ENCODE peak calls at places on chromosomes 5 and 9, in seven cellular contexts. A is astrocyte, W is cardiac fibroblast, T is colonic mucosa, O is HFFc6, I is A549, Y is lower lobe of right lung. N is an unnamed sample.

GRCh38 chr5:177176175-177176704 is 42.7 kb downstream of the NSD1 start:
- DNase-seq in Y (no peak), I (no peak), A (no peak), T (no peak), W (no peak), O (no peak), N (no peak)

GRCh38 chr5:57986746-57987145 is 473.1 kb downstream of the PLK2 start:
- DNase-seq in Y (no peak), I (no peak), W (peak; percentile 39), A (peak; percentile 65), O (peak; percentile 54), T (no peak), N (no peak)

GRCh38 chr5:168734657-168735344 is 155.6 kb upstream of the PANK3 start:
- DNase-seq in T (no peak), Y (no peak), I (no peak), A (peak; percentile 10), W (peak; percentile 62), O (no peak), N (no peak)

GRCh38 chr5:68447530-68447929 is 232.0 kb downstream of the PIK3R1 start:
- DNase-seq in A (no peak), W (no peak), O (no peak), Y (no peak), I (no peak), T (no peak), N (no peak)

GRCh38 chr9:93307468-93308157 is 123.7 kb downstream of the WNK2 start:
- DNase-seq in Y (no peak), T (peak; percentile 7), W (no peak), I (no peak), O (no peak), A (no peak), N (no peak)

GRCh38 chr9:112547712-112548440 is 61.2 kb downstream of the KIAA1958 start:
- DNase-seq in W (no peak), I (no peak), T (no peak), O (no peak), Y (no peak), A (no peak), N (no peak)

GRCh38 chr5:21184566-21184965 is 1196.6 kb upstream of the CDH18 start:
- DNase-seq in A (no peak), W (no peak), O (no peak), T (no peak), I (no peak), Y (no peak), N (no peak)

GRCh38 chr9:6715755-6716643 is 41.8 kb upstream of the KDM4C start:
- DNase-seq in A (peak; percentile 2), T (peak; percentile 82), I (peak; percentile 70), O (no peak), W (peak; percentile 33), Y (peak; percentile 89), N (peak; percentile 78)

GRCh38 chr5:133289686-133290367 is 238.0 kb downstream of the HSPA4 start:
- DNase-seq in Y (no peak), O (no peak), I (no peak), A (no peak), W (no peak), T (no peak), N (no peak)

GRCh38 chr9:93123561-93124283 is 10.3 kb downstream of the NINJ1 start:
- DNase-seq in A (no peak), W (no peak), T (no peak), O (no peak), Y (peak; percentile 37), I (no peak), N (peak; percentile 38)

GRCh38 chr5:165460911-165461310 is 1955.5 kb downstream of the MAT2B start:
- DNase-seq in O (no peak), T (no peak), I (no peak), Y (no peak), A (peak; percentile 9), W (no peak), N (no peak)

GRCh38 chr5:66633754-66634153 is 37.6 kb downstream of the MAST4 start:
- DNase-seq in I (no peak), W (no peak), O (no peak), A (no peak), T (no peak), Y (no peak), N (no peak)

GRCh38 chr9:134502261-134503211 is 139.1 kb upstream of the COL5A1 start:
- DNase-seq in W (peak; percentile 99), A (peak; percentile 98), O (peak; percentile 97), Y (no peak), T (peak; percentile 45), I (peak; percentile 98), N (no peak)

GRCh38 chr5:37174928-37175327 is 74.2 kb downstream of the CPLANE1 start:
- DNase-seq in I (no peak), Y (no peak), W (no peak), O (no peak), T (no peak), A (no peak), N (no peak)

GRCh38 chr5:181052928-181053759 is 13.1 kb downstream of the BTNL9 start:
- DNase-seq in W (no peak), I (peak; percentile 38), A (no peak), Y (no peak), T (no peak), O (no peak), N (no peak)

GRCh38 chr5:96870094-96871021 is 5.9 kb upstream of the ERAP2 start:
- DNase-seq in T (no peak), A (peak; percentile 25), I (no peak), O (no peak), Y (no peak), W (no peak), N (no peak)

GRCh38 chr5:157506981-157507780 is 47.2 kb downstream of the NIPAL4 start:
- DNase-seq in A (no peak), I (no peak), W (peak; percentile 76), Y (no peak), T (peak; percentile 66), O (no peak), N (no peak)

GRCh38 chr5:181035991-181036815 is 3.9 kb upstream of the BTNL9 start:
- DNase-seq in O (no peak), I (no peak), W (no peak), T (no peak), A (no peak), Y (no peak), N (no peak)

GRCh38 chr9:106890621-106891020 is 27.7 kb downstream of the ZNF462 start:
- DNase-seq in W (peak; percentile 43), A (no peak), I (no peak), O (no peak), Y (no peak), T (no peak), N (no peak)

GRCh38 chr5:35656721-35657120 is 39.1 kb downstream of the SPEF2 start:
- DNase-seq in W (no peak), O (peak; percentile 51), T (no peak), Y (no peak), I (no peak), A (peak; percentile 51), N (no peak)

GRCh38 chr5:45062044-45062443 is 253.3 kb downstream of the MRPS30 start:
- DNase-seq in A (no peak), I (no peak), T (no peak), O (no peak), Y (no peak), W (no peak), N (no peak)

GRCh38 chr5:181129601-181130000 is 1.4 kb downstream of the OR2V1 start:
- DNase-seq in W (no peak), A (no peak), O (no peak), T (no peak), I (no peak), Y (no peak), N (no peak)

GRCh38 chr5:72529383-72529782 is 22.2 kb upstream of the ZNF366 start:
- DNase-seq in Y (no peak), A (no peak), W (no peak), I (no peak), T (no peak), O (no peak), N (no peak)
- TF ChIP-seq CTCF in Y (no peak), A (no peak), W (no peak), I (no peak), T (no peak), O (no peak), N (no peak)

DNA sequence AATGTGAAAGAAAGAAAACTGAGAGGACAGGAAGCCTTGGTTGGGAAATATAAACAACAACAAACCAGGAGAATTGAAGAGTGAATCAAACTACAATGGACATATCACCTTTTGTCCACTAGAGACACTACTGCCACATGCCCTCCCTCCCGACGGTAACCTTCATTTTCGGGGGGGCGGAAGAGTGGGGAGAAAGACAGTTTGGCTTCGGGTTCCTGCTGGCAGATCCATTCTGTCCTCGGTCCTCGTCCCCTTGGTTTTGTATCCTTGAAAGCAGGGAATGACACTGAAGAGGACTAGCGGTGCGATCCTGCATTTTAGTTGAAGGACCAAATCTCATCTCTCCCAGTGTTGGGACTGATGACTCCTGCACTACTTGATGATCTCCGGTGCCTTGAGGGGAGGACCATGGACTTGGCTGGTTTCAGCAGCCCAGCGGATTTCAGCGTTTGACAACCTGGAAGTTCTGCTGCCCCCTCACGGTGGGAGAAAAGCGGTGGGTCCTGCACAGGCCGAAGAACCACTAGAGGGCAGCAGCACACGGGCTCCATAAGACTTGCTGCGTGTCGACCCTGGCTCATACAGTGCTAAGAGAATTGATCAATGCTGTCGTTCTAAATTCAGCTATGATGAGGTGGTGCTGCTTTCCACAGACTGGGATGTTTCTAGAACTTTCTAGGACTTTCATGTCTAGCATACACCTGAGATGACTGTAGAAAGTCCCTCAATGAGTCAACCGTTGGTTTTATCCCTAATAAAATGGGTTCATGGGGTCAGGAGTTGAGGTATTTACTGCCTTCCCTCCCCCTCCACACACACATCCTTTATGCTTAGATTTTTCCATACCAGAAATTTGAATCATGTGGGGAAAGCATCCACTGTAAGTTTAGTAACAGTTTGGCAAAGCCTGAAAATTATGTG is 15.1 kb upstream of the ZNF131 start:
- DNase-seq in T (peak; percentile 90), Y (peak; percentile 89), W (peak; percentile 97), I (peak; percentile 80), O (peak; percentile 93), A (peak; percentile 92), N (peak; percentile 87)
- TF ChIP-seq CTCF in T (peak; percentile 100), Y (peak; percentile 100), W (peak; percentile 100), I (peak; percentile 100), O (peak; percentile 99), A (peak; percentile 100), N (peak; percentile 100)

GRCh38 chr9:12426198-12426864 is 266.9 kb upstream of the TYRP1 start:
- DNase-seq in I (no peak), O (no peak), A (no peak), W (peak; percentile 21), T (no peak), Y (no peak), N (no peak)
- TF ChIP-seq CTCF in I (no peak), O (no peak), A (no peak), W (no peak), T (no peak), Y (no peak), N (no peak)

GRCh38 chr9:90057361-90057760 is 452.5 kb downstream of the GADD45G start:
- DNase-seq in T (no peak), Y (no peak), I (no peak), A (no peak), W (no peak), O (no peak), N (no peak)

GRCh38 chr9:90055226-90055625 is 450.4 kb downstream of the GADD45G start:
- DNase-seq in I (no peak), O (no peak), Y (no peak), W (no peak), T (no peak), A (no peak), N (no peak)

GRCh38 chr9:90047828-90048227 is 443.0 kb downstream of the GADD45G start:
- DNase-seq in O (no peak), W (no peak), T (no peak), A (no peak), I (no peak), Y (no peak), N (no peak)

GRCh38 chr9:90054810-90055209 is 450.0 kb downstream of the GADD45G start:
- DNase-seq in T (no peak), A (no peak), O (no peak), Y (no peak), I (no peak), W (no peak), N (no peak)

GRCh38 chr9:90053027-90053426 is 448.2 kb downstream of the GADD45G start:
- DNase-seq in W (no peak), A (no peak), I (no peak), O (no peak), T (no peak), Y (no peak), N (no peak)
- TF ChIP-seq CTCF in W (no peak), A (peak; percentile 4), I (no peak), O (peak; percentile 19), T (no peak), Y (peak; percentile 18), N (peak; percentile 27)

N was measured in CD14-positive monocyte.